ENCODE peak calls at places on chromosomes 3 and 15, in five cellular contexts. W, V, R, E and C are unnamed samples.

GRCh38 chr3:15794303-15794771 is 3.4 kb downstream of the ANKRD28 start:
- DNase-seq in W (peak; percentile 72), V (no peak), R (peak; percentile 59), E (no peak), C (no peak)

GRCh38 chr3:166986000-166986399 is 394.1 kb downstream of the ZBBX start:
- DNase-seq in W (peak; percentile 6), V (no peak), R (no peak), E (no peak), C (no peak)

GRCh38 chr3:126621627-126622345 is 33.1 kb downstream of the TXNRD3 start:
- DNase-seq in W (peak; percentile 70), V (no peak), R (peak; percentile 74), E (no peak), C (no peak)

GRCh38 chr3:42071720-42072582 is 19.2 kb upstream of the TRAK1 start:
- DNase-seq in W (peak; percentile 73), V (peak; percentile 80), R (peak; percentile 57), E (peak; percentile 76), C (peak; percentile 84)

GRCh38 chr3:190338717-190339116 is 16.5 kb upstream of the CLDN1 start:
- DNase-seq in W (no peak), V (no peak), R (no peak), E (no peak), C (no peak)

GRCh38 chr3:35758358-35758757 is 119.0 kb downstream of the ARPP21 start:
- DNase-seq in W (no peak), V (no peak), R (no peak), E (no peak), C (no peak)

GRCh38 chr3:123799544-123800351 is 84.4 kb downstream of the MYLK start:
- DNase-seq in W (peak; percentile 81), V (no peak), R (no peak), E (peak; percentile 60), C (no peak)

GRCh38 chr3:106228271-106228670 is 359.5 kb upstream of the CBLB start:
- DNase-seq in W (no peak), V (no peak), R (no peak), E (no peak), C (no peak)

GRCh38 chr3:180036092-180036677 is 552 bp downstream of the PEX5L start:
- DNase-seq in W (no peak), V (no peak), R (no peak), E (no peak), C (no peak)

GRCh38 chr3:128491071-128491899 is 1.7 kb downstream of the GATA2 start:
- DNase-seq in W (no peak), V (no peak), R (no peak), E (no peak), C (peak; percentile 35)

GRCh38 chr3:129971368-129972052 is 3.0 kb upstream of the TRH start:
- DNase-seq in W (no peak), V (no peak), R (no peak), E (no peak), C (no peak)

GRCh38 chr3:18114894-18115293 is 310.2 kb downstream of the SATB1 start:
- DNase-seq in W (no peak), V (no peak), R (no peak), E (no peak), C (no peak)

GRCh38 chr3:158649791-158650190 is 5.5 kb downstream of the GFM1 start:
- DNase-seq in W (no peak), V (no peak), R (no peak), E (no peak), C (no peak)

GRCh38 chr15:23073890-23074631 is 34.7 kb upstream of the TUBGCP5 start:
- DNase-seq in W (no peak), V (no peak), R (no peak), E (peak; percentile 31), C (peak; percentile 80)

GRCh38 chr15:79872358-79873017 is 24.3 kb downstream of the MTHFS start:
- DNase-seq in W (peak; percentile 79), V (no peak), R (peak; percentile 4), E (no peak), C (no peak)

GRCh38 chr3:158434412-158435038 is 136.5 kb upstream of the MLF1 start:
- DNase-seq in W (peak; percentile 32), V (peak; percentile 72), R (peak; percentile 76), E (peak; percentile 80), C (peak; percentile 64)

GRCh38 chr3:10529809-10530208 is 24.4 kb upstream of the ATP2B2 start:
- DNase-seq in W (no peak), V (no peak), R (no peak), E (no peak), C (no peak)

GRCh38 chr3:174540081-174540480 is 319.1 kb upstream of the NAALADL2 start:
- DNase-seq in W (no peak), V (no peak), R (no peak), E (no peak), C (no peak)

GRCh38 chr15:87619161-87619960 is 637.2 kb downstream of the NTRK3 start:
- DNase-seq in W (peak; percentile 95), V (no peak), R (no peak), E (no peak), C (no peak)

GRCh38 chr3:124428372-124429128 is 301.7 kb upstream of the UMPS start:
- DNase-seq in W (no peak), V (no peak), R (no peak), E (no peak), C (no peak)

GRCh38 chr3:8741581-8742355 is 8.2 kb downstream of the CAV3 start:
- DNase-seq in W (peak; percentile 82), V (no peak), R (peak; percentile 76), E (no peak), C (peak; percentile 9)

GRCh38 chr3:39168156-39168780 is 14.9 kb upstream of the CSRNP1 start:
- DNase-seq in W (no peak), V (no peak), R (no peak), E (no peak), C (no peak)

GRCh38 chr15:76730262-76730661 is 174.9 kb downstream of the SCAPER start:
- DNase-seq in W (peak; percentile 17), V (no peak), R (no peak), E (no peak), C (no peak)

GRCh38 chr3:123733805-123734526 is 149.1 kb upstream of the HACD2 start:
- DNase-seq in W (peak; percentile 97), V (no peak), R (peak; percentile 87), E (no peak), C (no peak)

GRCh38 chr3:148240351-148240750 is 457.4 kb upstream of the AGTR1 start:
- DNase-seq in W (no peak), V (no peak), R (no peak), E (no peak), C (no peak)

GRCh38 chr15:98547741-98548166 is 100.6 kb upstream of the IGF1R start:
- DNase-seq in W (peak; percentile 6), V (no peak), R (peak; percentile 1), E (peak; percentile 9), C (no peak)

GRCh38 chr3:147945968-147946519 is 536.9 kb downstream of the ZIC1 start:
- DNase-seq in W (peak; percentile 91), V (no peak), R (peak; percentile 82), E (peak; percentile 16), C (peak; percentile 45)

GRCh38 chr3:192336286-192336685 is 391.1 kb downstream of the FGF12 start:
- DNase-seq in W (no peak), V (peak; percentile 10), R (no peak), E (no peak), C (no peak)

GRCh38 chr15:70023769-70024491 is 73.8 kb downstream of the TLE3 start:
- DNase-seq in W (peak; percentile 59), V (no peak), R (no peak), E (no peak), C (no peak)

GRCh38 chr15:55379095-55379494 is 29.1 kb downstream of the CCPG1 start:
- DNase-seq in W (no peak), V (no peak), R (no peak), E (no peak), C (no peak)

GRCh38 chr3:38027466-38028465 is 1.7 kb downstream of the PLCD1 start:
- DNase-seq in W (no peak), V (no peak), R (no peak), E (no peak), C (no peak)

GRCh38 chr15:59917504-59918157 is 86.5 kb upstream of the FOXB1 start:
- DNase-seq in W (peak; percentile 12), V (peak; percentile 53), R (peak; percentile 72), E (peak; percentile 75), C (peak; percentile 49)

GRCh38 chr15:89531796-89532537 is 35.6 kb upstream of the RHCG start:
- DNase-seq in W (no peak), V (no peak), R (no peak), E (no peak), C (no peak)

GRCh38 chr3:194939532-194939909 is 253.8 kb downstream of the FAM43A start:
- DNase-seq in W (no peak), V (no peak), R (no peak), E (no peak), C (no peak)

GRCh38 chr15:66858423-66859207 is 156.6 kb downstream of the SMAD6 start:
- DNase-seq in W (no peak), V (no peak), R (no peak), E (no peak), C (no peak)